ENCODE peak calls at places on chromosomes 11 and 22, in six cellular contexts. One of them, this sample, is unnamed.

GRCh38 chr11:114083256-114084252 is 24.0 kb downstream of the ZBTB16 start:
- ATAC-seq in A549: no peak
- ATAC-seq in GM12878: no peak
- ATAC-seq in HepG2: no peak
- ATAC-seq in K562: no peak
- ATAC-seq in upper lobe of left lung: no peak
- ATAC-seq in this sample: no peak

GRCh38 chr22:30000566-30000965 is 79.7 kb upstream of the HORMAD2 start:
- ATAC-seq in HepG2: no peak
- ATAC-seq in K562: no peak
- ATAC-seq in A549: no peak
- ATAC-seq in upper lobe of left lung: no peak
- ATAC-seq in GM12878: no peak
- ATAC-seq in this sample: no peak

GRCh38 chr22:25536578-25536977 is 27.9 kb upstream of the GRK3 start:
- ATAC-seq in GM12878: no peak
- ATAC-seq in K562: no peak
- ATAC-seq in HepG2: no peak
- ATAC-seq in A549: no peak
- ATAC-seq in upper lobe of left lung: no peak
- ATAC-seq in this sample: no peak

GRCh38 chr22:42473484-42474193 is 41.4 kb upstream of the NFAM1 start:
- ATAC-seq in HepG2: peak; percentile 79
- ATAC-seq in A549: peak; percentile 83
- ATAC-seq in upper lobe of left lung: peak; percentile 63
- ATAC-seq in K562: peak; percentile 84
- ATAC-seq in GM12878: peak; percentile 89
- ATAC-seq in this sample: no peak

GRCh38 chr11:64251986-64252837 is 882 bp downstream of the PLCB3 start:
- ATAC-seq in A549: peak; percentile 27
- ATAC-seq in K562: peak; percentile 58
- ATAC-seq in GM12878: peak; percentile 21
- ATAC-seq in HepG2: no peak
- ATAC-seq in upper lobe of left lung: peak; percentile 49
- ATAC-seq in this sample: no peak

GRCh38 chr11:27174026-27174425 is 133.4 kb downstream of the BBOX1 start:
- ATAC-seq in K562: no peak
- ATAC-seq in HepG2: peak; percentile 71
- ATAC-seq in upper lobe of left lung: peak; percentile 68
- ATAC-seq in GM12878: no peak
- ATAC-seq in A549: peak; percentile 54
- ATAC-seq in this sample: no peak

GRCh38 chr11:58028687-58029411 is 1.9 kb upstream of the OR6Q1 start:
- ATAC-seq in K562: no peak
- ATAC-seq in A549: no peak
- ATAC-seq in upper lobe of left lung: peak; percentile 43
- ATAC-seq in HepG2: peak; percentile 47
- ATAC-seq in GM12878: no peak
- ATAC-seq in this sample: peak; percentile 28

GRCh38 chr11:64088159-64089026 is 52.7 kb downstream of the FLRT1 start:
- ATAC-seq in K562: peak; percentile 60
- ATAC-seq in HepG2: peak; percentile 34
- ATAC-seq in A549: peak; percentile 23
- ATAC-seq in upper lobe of left lung: no peak
- ATAC-seq in GM12878: peak; percentile 69
- ATAC-seq in this sample: no peak

GRCh38 chr11:72069787-72070251 is 10.5 kb downstream of the NUMA1 start:
- ATAC-seq in upper lobe of left lung: peak; percentile 99
- ATAC-seq in GM12878: peak; percentile 92
- ATAC-seq in HepG2: peak; percentile 82
- ATAC-seq in K562: peak; percentile 84
- ATAC-seq in A549: peak; percentile 99
- ATAC-seq in this sample: peak; percentile 98

GRCh38 chr11:36012410-36012809 is 68.5 kb downstream of the LDLRAD3 start:
- ATAC-seq in A549: peak; percentile 83
- ATAC-seq in upper lobe of left lung: peak; percentile 82
- ATAC-seq in K562: no peak
- ATAC-seq in HepG2: no peak
- ATAC-seq in GM12878: peak; percentile 52
- ATAC-seq in this sample: peak; percentile 73

GRCh38 chr11:45355706-45356041 is 69.5 kb upstream of the SYT13 start:
- ATAC-seq in GM12878: no peak
- ATAC-seq in upper lobe of left lung: peak; percentile 23
- ATAC-seq in K562: no peak
- ATAC-seq in A549: no peak
- ATAC-seq in HepG2: no peak
- ATAC-seq in this sample: no peak

GRCh38 chr11:14336507-14337503 is 22.2 kb downstream of the RRAS2 start:
- ATAC-seq in HepG2: peak; percentile 96
- ATAC-seq in GM12878: peak; percentile 40
- ATAC-seq in K562: peak; percentile 83
- ATAC-seq in A549: peak; percentile 100
- ATAC-seq in upper lobe of left lung: peak; percentile 49
- ATAC-seq in this sample: no peak

GRCh38 chr11:34480339-34480738 is 33.3 kb downstream of the ELF5 start:
- ATAC-seq in upper lobe of left lung: no peak
- ATAC-seq in K562: no peak
- ATAC-seq in A549: no peak
- ATAC-seq in GM12878: no peak
- ATAC-seq in HepG2: no peak
- ATAC-seq in this sample: no peak

GRCh38 chr11:14638561-14638960 is 5.0 kb upstream of the PDE3B start:
- ATAC-seq in HepG2: no peak
- ATAC-seq in K562: no peak
- ATAC-seq in GM12878: no peak
- ATAC-seq in A549: no peak
- ATAC-seq in upper lobe of left lung: no peak
- ATAC-seq in this sample: no peak

GRCh38 chr11:38208951-38209350 is 1610.9 kb upstream of the RAG2 start:
- ATAC-seq in K562: no peak
- ATAC-seq in HepG2: no peak
- ATAC-seq in A549: no peak
- ATAC-seq in upper lobe of left lung: no peak
- ATAC-seq in GM12878: no peak
- ATAC-seq in this sample: no peak
- H3K27ac ChIP-seq in K562: no peak overlapping the region
- H3K27ac ChIP-seq in HepG2: no peak overlapping the region
- H3K27ac ChIP-seq in A549: no peak overlapping the region
- H3K27ac ChIP-seq in upper lobe of left lung: no peak overlapping the region
- H3K27ac ChIP-seq in GM12878: no peak overlapping the region
- H3K27ac ChIP-seq in this sample: no peak overlapping the region

GRCh38 chr11:13329670-13330401 is 52.2 kb downstream of the BMAL1 start:
- ATAC-seq in K562: no peak
- ATAC-seq in HepG2: no peak
- ATAC-seq in A549: no peak
- ATAC-seq in GM12878: no peak
- ATAC-seq in upper lobe of left lung: peak; percentile 52
- ATAC-seq in this sample: no peak
- TF ChIP-seq EP300 in K562: no peak
- TF ChIP-seq EP300 in HepG2: no peak
- TF ChIP-seq EP300 in A549: no peak
- TF ChIP-seq EP300 in GM12878: no peak
- TF ChIP-seq EP300 in upper lobe of left lung: no peak
- TF ChIP-seq EP300 in this sample: no peak

GRCh38 chr11:76786053-76787014 is 3.2 kb downstream of the TSKU start:
- ATAC-seq in HepG2: no peak
- ATAC-seq in upper lobe of left lung: no peak
- ATAC-seq in K562: no peak
- ATAC-seq in GM12878: no peak
- ATAC-seq in A549: no peak
- ATAC-seq in this sample: no peak
- H3K4me3 ChIP-seq in HepG2: peak overlapping the region; percentile 6
- H3K4me3 ChIP-seq in upper lobe of left lung: no peak overlapping the region
- H3K4me3 ChIP-seq in K562: no peak overlapping the region
- H3K4me3 ChIP-seq in GM12878: no peak overlapping the region
- H3K4me3 ChIP-seq in A549: peak overlapping the region; percentile 71
- H3K4me3 ChIP-seq in this sample: no peak overlapping the region

DNA sequence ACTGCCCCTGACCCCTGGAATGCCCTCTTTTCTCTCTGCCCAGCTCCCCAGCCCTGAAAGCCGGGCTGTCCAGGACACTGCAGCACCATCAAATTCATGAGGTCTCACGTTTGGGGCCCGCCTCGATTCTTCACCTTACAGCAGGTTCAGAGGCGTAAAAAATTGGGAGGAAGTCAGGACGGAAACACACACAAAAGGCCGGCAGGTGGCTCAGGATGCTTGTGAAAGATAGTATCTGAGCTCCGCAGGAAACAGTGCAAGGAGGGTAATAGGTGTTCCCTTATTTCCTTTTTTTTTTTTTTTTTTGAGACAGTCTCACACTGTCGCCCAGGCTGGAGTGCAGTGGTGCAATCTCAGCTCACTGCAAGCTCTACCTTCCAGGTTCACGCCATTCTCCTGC is 4.1 kb downstream of the RFPL2 start:
- ATAC-seq in A549: no peak
- ATAC-seq in K562: no peak
- ATAC-seq in GM12878: no peak
- ATAC-seq in upper lobe of left lung: no peak
- ATAC-seq in HepG2: no peak
- ATAC-seq in this sample: no peak
- H3K27ac ChIP-seq in A549: no peak overlapping the region
- H3K27ac ChIP-seq in K562: no peak overlapping the region
- H3K27ac ChIP-seq in GM12878: no peak overlapping the region
- H3K27ac ChIP-seq in upper lobe of left lung: no peak overlapping the region
- H3K27ac ChIP-seq in HepG2: no peak overlapping the region
- H3K27ac ChIP-seq in this sample: no peak overlapping the region

GRCh38 chr11:1625541-1625940 is 3.6 kb upstream of the KRTAP5-4 start:
- ATAC-seq in K562: no peak
- ATAC-seq in GM12878: no peak
- ATAC-seq in A549: no peak
- ATAC-seq in HepG2: no peak
- ATAC-seq in upper lobe of left lung: no peak
- ATAC-seq in this sample: no peak
- TF ChIP-seq EP300 in K562: no peak
- TF ChIP-seq EP300 in GM12878: no peak
- TF ChIP-seq EP300 in A549: no peak
- TF ChIP-seq EP300 in HepG2: no peak
- TF ChIP-seq EP300 in upper lobe of left lung: no peak
- TF ChIP-seq EP300 in this sample: no peak

GRCh38 chr22:21031545-21032036 is 770 bp downstream of the SLC7A4 start:
- ATAC-seq in GM12878: no peak
- ATAC-seq in HepG2: no peak
- ATAC-seq in upper lobe of left lung: no peak
- ATAC-seq in K562: no peak
- ATAC-seq in A549: no peak
- ATAC-seq in this sample: no peak

GRCh38 chr22:21032843-21033688 is 705 bp upstream of the SLC7A4 start:
- ATAC-seq in HepG2: no peak
- ATAC-seq in GM12878: no peak
- ATAC-seq in A549: no peak
- ATAC-seq in K562: peak; percentile 11
- ATAC-seq in upper lobe of left lung: peak; percentile 25
- ATAC-seq in this sample: no peak

GRCh38 chr22:21033895-21034294 is 1.5 kb upstream of the SLC7A4 start:
- ATAC-seq in A549: no peak
- ATAC-seq in HepG2: no peak
- ATAC-seq in GM12878: peak; percentile 82
- ATAC-seq in upper lobe of left lung: no peak
- ATAC-seq in K562: no peak
- ATAC-seq in this sample: no peak

GRCh38 chr22:21030621-21031544 is 1.5 kb downstream of the SLC7A4 start:
- ATAC-seq in GM12878: no peak
- ATAC-seq in upper lobe of left lung: no peak
- ATAC-seq in K562: no peak
- ATAC-seq in A549: no peak
- ATAC-seq in HepG2: no peak
- ATAC-seq in this sample: no peak

GRCh38 chr22:21032037-21032842 is at the start of gene SLC7A4:
- ATAC-seq in GM12878: peak; percentile 14
- ATAC-seq in K562: peak; percentile 26
- ATAC-seq in HepG2: no peak
- ATAC-seq in upper lobe of left lung: peak; percentile 63
- ATAC-seq in A549: no peak
- ATAC-seq in this sample: peak; percentile 34
- H3K4me3 ChIP-seq in GM12878: no peak within 1 kb of the TSS
- H3K4me3 ChIP-seq in K562: no peak within 1 kb of the TSS
- H3K4me3 ChIP-seq in HepG2: no peak within 1 kb of the TSS
- H3K4me3 ChIP-seq in upper lobe of left lung: peak within 1 kb of the TSS; percentile 44
- H3K4me3 ChIP-seq in A549: no peak within 1 kb of the TSS
- H3K4me3 ChIP-seq in this sample: no peak within 1 kb of the TSS

DNA sequence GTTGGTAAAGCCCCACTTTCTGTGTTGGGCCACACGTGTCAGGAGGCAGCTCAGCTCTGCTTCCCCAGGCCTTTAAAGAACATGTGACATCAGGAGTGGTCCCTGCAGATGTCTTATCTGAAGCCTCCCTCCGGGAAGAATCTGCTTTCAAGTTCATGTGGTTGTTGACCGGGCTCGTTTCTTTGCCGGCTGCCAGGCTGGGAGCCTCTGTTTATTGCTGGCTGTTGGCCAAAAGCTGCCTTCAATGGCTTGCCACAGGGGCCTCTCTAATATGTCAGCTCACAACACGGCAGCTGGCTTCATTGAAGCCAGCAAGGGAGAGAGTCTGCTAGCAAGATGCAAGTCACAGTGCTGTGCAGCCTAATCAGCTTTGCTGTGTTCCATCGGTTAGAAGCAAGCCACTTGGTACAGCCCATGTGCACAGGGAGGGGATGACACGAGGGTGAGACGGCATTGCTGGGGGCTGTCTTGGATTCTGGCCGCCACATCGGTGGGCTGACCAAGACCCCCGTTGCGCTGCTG is 14.6 kb downstream of the MRGPRF start:
- ATAC-seq in K562: peak; percentile 53
- ATAC-seq in upper lobe of left lung: no peak
- ATAC-seq in A549: no peak
- ATAC-seq in GM12878: no peak
- ATAC-seq in HepG2: no peak
- ATAC-seq in this sample: no peak
- H3K27ac ChIP-seq in K562: no peak overlapping the region
- H3K27ac ChIP-seq in upper lobe of left lung: no peak overlapping the region
- H3K27ac ChIP-seq in A549: no peak overlapping the region
- H3K27ac ChIP-seq in GM12878: no peak overlapping the region
- H3K27ac ChIP-seq in HepG2: no peak overlapping the region
- H3K27ac ChIP-seq in this sample: peak overlapping the region; percentile 99

GRCh38 chr22:50507991-50508884 is at the start of gene NCAPH2:
- ATAC-seq in upper lobe of left lung: peak; percentile 89
- ATAC-seq in HepG2: peak; percentile 42
- ATAC-seq in GM12878: peak; percentile 69
- ATAC-seq in K562: peak; percentile 81
- ATAC-seq in A549: peak; percentile 74
- ATAC-seq in this sample: peak; percentile 89
- TF ChIP-seq EP300 in upper lobe of left lung: no peak
- TF ChIP-seq EP300 in HepG2: peak; percentile 36
- TF ChIP-seq EP300 in GM12878: no peak
- TF ChIP-seq EP300 in K562: no peak
- TF ChIP-seq EP300 in A549: no peak
- TF ChIP-seq EP300 in this sample: no peak

DNA sequence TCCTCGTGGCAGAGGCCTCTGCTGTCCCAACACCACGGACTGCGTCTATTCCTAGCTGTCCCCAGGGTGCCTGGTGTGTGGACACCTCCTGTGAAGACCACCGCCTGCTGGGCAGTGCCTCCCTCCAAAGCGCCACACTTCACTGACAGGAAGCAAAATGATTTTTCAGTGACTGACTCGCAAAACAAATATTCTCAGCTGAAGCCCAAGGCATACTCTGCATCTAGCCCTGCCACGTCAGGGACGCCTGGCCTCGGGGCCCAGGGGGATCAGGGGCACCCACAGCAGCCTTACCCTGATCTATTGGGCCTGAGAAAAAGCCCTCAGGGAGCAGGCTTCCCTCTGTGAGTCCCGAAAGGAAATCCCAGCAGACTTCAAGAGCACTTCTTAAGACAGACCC is 2.2 kb downstream of the BRD1 start:
- ATAC-seq in upper lobe of left lung: no peak
- ATAC-seq in K562: no peak
- ATAC-seq in GM12878: no peak
- ATAC-seq in HepG2: peak; percentile 20
- ATAC-seq in A549: no peak
- ATAC-seq in this sample: no peak
- H3K4me3 ChIP-seq in upper lobe of left lung: peak overlapping the region; percentile 85
- H3K4me3 ChIP-seq in K562: no peak overlapping the region
- H3K4me3 ChIP-seq in GM12878: peak overlapping the region; percentile 89
- H3K4me3 ChIP-seq in HepG2: peak overlapping the region; percentile 87
- H3K4me3 ChIP-seq in A549: peak overlapping the region; percentile 82
- H3K4me3 ChIP-seq in this sample: peak overlapping the region; percentile 86

GRCh38 chr22:39501644-39502108 is 414 bp upstream of the MIEF1 start:
- ATAC-seq in upper lobe of left lung: no peak
- ATAC-seq in K562: peak; percentile 55
- ATAC-seq in GM12878: no peak
- ATAC-seq in A549: peak; percentile 68
- ATAC-seq in HepG2: peak; percentile 55
- ATAC-seq in this sample: no peak
- H3K27ac ChIP-seq in upper lobe of left lung: peak overlapping the region; percentile 70
- H3K27ac ChIP-seq in K562: peak overlapping the region; percentile 49
- H3K27ac ChIP-seq in GM12878: no peak overlapping the region
- H3K27ac ChIP-seq in A549: peak overlapping the region; percentile 98
- H3K27ac ChIP-seq in HepG2: peak overlapping the region; percentile 39
- H3K27ac ChIP-seq in this sample: peak overlapping the region; percentile 9

This sample was measured in gastroesophageal sphincter.